ENCODE peak calls at places on chromosomes 12 and 14, in eight cellular contexts. J is EL; M is activated CD4-positive, alpha-beta T cell treated with anti-CD3 and anti-CD28 coated beads for 48 hours; R is frontal cortex; I is NCI-H345; H is A549; S is head of caudate nucleus; L is D341Med. T is an unnamed sample.

GRCh38 chr12:58412466-58412865 is 471.1 kb downstream of the ATP23 start:
- DNase-seq in J (no peak), M (no peak), R (no peak), I (no peak), H (no peak), S (no peak), L (no peak), T (no peak)

GRCh38 chr14:100539319-100539645 is 47.9 kb downstream of the BEGAIN start:
- DNase-seq in J (no peak), M (no peak), R (no peak), I (no peak), H (no peak), S (no peak), L (no peak), T (no peak)

GRCh38 chr14:65098586-65098985 is 3.7 kb downstream of the MAX start:
- DNase-seq in J (peak; percentile 21), M (no peak), R (no peak), I (no peak), H (no peak), S (no peak), L (no peak), T (no peak)

GRCh38 chr14:101504096-101504948 is 57.0 kb upstream of the DIO3 start:
- DNase-seq in J (no peak), M (no peak), R (no peak), I (no peak), H (no peak), S (peak; percentile 25), L (no peak), T (no peak)

GRCh38 chr12:85244561-85244960 is 35.5 kb upstream of the ALX1 start:
- DNase-seq in J (no peak), M (no peak), R (no peak), I (no peak), H (no peak), S (no peak), L (no peak), T (no peak)

GRCh38 chr12:109053382-109054123 is 1.2 kb downstream of the USP30 start:
- DNase-seq in J (peak; percentile 18), M (peak; percentile 29), R (no peak), I (no peak), H (no peak), S (no peak), L (no peak), T (no peak)

GRCh38 chr12:1533602-1534304 is 60.6 kb downstream of the FBXL14 start:
- DNase-seq in J (peak; percentile 72), M (peak; percentile 65), R (no peak), I (no peak), H (no peak), S (peak; percentile 30), L (no peak), T (peak; percentile 54)

GRCh38 chr14:94612174-94612573 is at the start of gene SERPINA3:
- DNase-seq in J (no peak), M (no peak), R (no peak), I (no peak), H (no peak), S (no peak), L (no peak), T (no peak)

GRCh38 chr12:52860102-52860838 is 11.5 kb upstream of the KRT78 start:
- DNase-seq in J (peak; percentile 68), M (no peak), R (no peak), I (no peak), H (peak; percentile 89), S (no peak), L (no peak), T (no peak)

GRCh38 chr12:54014315-54015209 is 5.8 kb downstream of the HOXC8 start:
- DNase-seq in J (no peak), M (no peak), R (no peak), I (no peak), H (no peak), S (no peak), L (no peak), T (no peak)

GRCh38 chr14:103749452-103749851 is 33.8 kb downstream of the ZFYVE21 start:
- DNase-seq in J (no peak), M (no peak), R (no peak), I (no peak), H (no peak), S (no peak), L (no peak), T (no peak)

GRCh38 chr12:125272252-125272980 is 207.2 kb downstream of the AACS start:
- DNase-seq in J (no peak), M (no peak), R (no peak), I (no peak), H (no peak), S (no peak), L (peak; percentile 81), T (no peak)

GRCh38 chr12:44502681-44503080 is 373.4 kb downstream of the NELL2 start:
- DNase-seq in J (no peak), M (no peak), R (no peak), I (no peak), H (no peak), S (no peak), L (no peak), T (no peak)

GRCh38 chr12:14384783-14385638 is 19.5 kb downstream of the ATF7IP start:
- DNase-seq in J (peak; percentile 89), M (peak; percentile 64), R (peak; percentile 6), I (peak; percentile 72), H (peak; percentile 91), S (no peak), L (peak; percentile 72), T (no peak)

GRCh38 chr12:57309420-57309819 is 58.4 kb upstream of the STAC3 start:
- DNase-seq in J (peak; percentile 58), M (no peak), R (no peak), I (no peak), H (peak; percentile 43), S (no peak), L (no peak), T (no peak)

GRCh38 chr14:99347561-99347960 is 75.6 kb upstream of the BCL11B start:
- DNase-seq in J (no peak), M (no peak), R (no peak), I (no peak), H (no peak), S (no peak), L (peak; percentile 36), T (no peak)

GRCh38 chr14:67517083-67517482 is 16.0 kb upstream of the PLEKHH1 start:
- DNase-seq in J (peak; percentile 20), M (no peak), R (peak; percentile 71), I (peak; percentile 25), H (no peak), S (peak; percentile 87), L (peak; percentile 64), T (no peak)

GRCh38 chr12:89707623-89707991 is 1.0 kb downstream of the ATP2B1 start:
- DNase-seq in J (peak; percentile 16), M (peak; percentile 18), R (peak; percentile 14), I (peak; percentile 29), H (no peak), S (peak; percentile 41), L (peak; percentile 62), T (peak; percentile 27)

GRCh38 chr14:76298896-76299295 is 77.0 kb upstream of the ESRRB start:
- DNase-seq in J (no peak), M (no peak), R (no peak), I (no peak), H (no peak), S (no peak), L (no peak), T (no peak)

GRCh38 chr12:105382771-105383632 is 52.5 kb downstream of the C12orf75 start:
- DNase-seq in J (peak; percentile 75), M (no peak), R (peak; percentile 42), I (peak; percentile 60), H (peak; percentile 72), S (no peak), L (peak; percentile 72), T (peak; percentile 64)

GRCh38 chr12:52956987-52957386 is 8.1 kb downstream of the KRT18 start:
- DNase-seq in J (no peak), M (no peak), R (no peak), I (peak; percentile 71), H (peak; percentile 69), S (no peak), L (peak; percentile 84), T (no peak)

GRCh38 chr12:71840226-71840847 is 778 bp downstream of the TBC1D15 start:
- DNase-seq in J (peak; percentile 78), M (no peak), R (no peak), I (peak; percentile 43), H (peak; percentile 39), S (no peak), L (no peak), T (no peak)

GRCh38 chr14:91729756-91730155 is 2.1 kb downstream of the CATSPERB start:
- DNase-seq in J (no peak), M (no peak), R (no peak), I (no peak), H (no peak), S (no peak), L (no peak), T (no peak)